ENCODE peak calls at places on chromosomes 1 and 21, in four cellular contexts. U is HepG2, T is GM12878, Y is H1. K is an unnamed sample.

GRCh38 chr1:51217101-51217500 is 19.0 kb upstream of the RNF11 start:
- DNase-seq in T (no peak), Y (no peak), U (peak; percentile 35), K (no peak)

GRCh38 chr21:32572574-32573420 is 12.5 kb downstream of the TCP10L start:
- DNase-seq in U (peak; percentile 71), T (no peak), Y (no peak), K (peak; percentile 42)

GRCh38 chr1:46524843-46525242 is 26.6 kb downstream of the KNCN start:
- DNase-seq in U (no peak), Y (no peak), T (no peak), K (no peak)

GRCh38 chr1:228007054-228007800 is 429 bp downstream of the WNT3A start:
- DNase-seq in U (no peak), Y (no peak), T (no peak), K (peak; percentile 12)

GRCh38 chr21:26684866-26685265 is 111.8 kb upstream of the CYYR1 start:
- DNase-seq in Y (no peak), T (no peak), U (no peak), K (no peak)

GRCh38 chr21:14942801-14943490 is 121.9 kb downstream of the NRIP1 start:
- DNase-seq in T (no peak), U (peak; percentile 91), Y (no peak), K (no peak)

GRCh38 chr21:15080504-15080903 is 15.7 kb upstream of the NRIP1 start:
- DNase-seq in U (no peak), T (no peak), Y (no peak), K (no peak)

GRCh38 chr1:78070758-78071157 is 25.0 kb downstream of the GIPC2 start:
- DNase-seq in Y (no peak), U (no peak), T (no peak), K (no peak)

GRCh38 chr1:150696590-150696989 is 364 bp downstream of the GOLPH3L start:
- DNase-seq in T (no peak), U (no peak), Y (no peak), K (no peak)

GRCh38 chr1:204398197-204399125 is 13.2 kb downstream of the PPP1R15B start:
- DNase-seq in Y (peak; percentile 74), U (peak; percentile 94), T (no peak), K (peak; percentile 80)

GRCh38 chr1:23616292-23616822 is 57.1 kb upstream of the ID3 start:
- DNase-seq in U (no peak), T (no peak), Y (no peak), K (peak; percentile 51)

GRCh38 chr1:39852214-39852791 is 31.0 kb downstream of the TRIT1 start:
- DNase-seq in Y (no peak), U (peak; percentile 69), T (no peak), K (no peak)

GRCh38 chr1:39130297-39130696 is 74.2 kb upstream of the MACF1 start:
- DNase-seq in U (no peak), Y (no peak), T (no peak), K (no peak)

GRCh38 chr1:86441581-86441980 is 17.6 kb downstream of the CLCA2 start:
- DNase-seq in T (no peak), Y (no peak), U (no peak), K (no peak)

GRCh38 chr1:206952182-206952581 is 5.9 kb upstream of the PIGR start:
- DNase-seq in Y (no peak), U (peak; percentile 37), T (no peak), K (no peak)

GRCh38 chr1:18949689-18950414 is 6.6 kb downstream of the IFFO2 start:
- DNase-seq in T (no peak), Y (no peak), U (peak; percentile 48), K (peak; percentile 51)

GRCh38 chr1:110185181-110185580 is 24.9 kb upstream of the KCNC4 start:
- DNase-seq in U (no peak), T (no peak), Y (no peak), K (no peak)

GRCh38 chr1:11707621-11708276 is 16.2 kb downstream of the DRAXIN start:
- DNase-seq in Y (no peak), T (no peak), U (peak; percentile 69), K (peak; percentile 88)

GRCh38 chr21:36913247-36914169 is 53.0 kb downstream of the HLCS start:
- DNase-seq in T (no peak), U (no peak), Y (no peak), K (no peak)

GRCh38 chr1:29675481-29676263 is 439.4 kb downstream of the PTPRU start:
- DNase-seq in U (no peak), T (no peak), Y (no peak), K (no peak)

GRCh38 chr1:229323885-229324553 is 18.8 kb downstream of the CCSAP start:
- DNase-seq in T (no peak), U (no peak), Y (no peak), K (no peak)

GRCh38 chr1:229319487-229319886 is 23.4 kb downstream of the CCSAP start:
- DNase-seq in T (no peak), Y (no peak), U (no peak), K (no peak)

GRCh38 chr1:229316166-229316565 is 26.7 kb downstream of the CCSAP start:
- DNase-seq in U (no peak), T (no peak), Y (no peak), K (no peak)

GRCh38 chr1:229323205-229323604 is 19.6 kb downstream of the CCSAP start:
- DNase-seq in T (no peak), Y (no peak), U (no peak), K (no peak)

GRCh38 chr1:229318056-229318455 is 24.8 kb downstream of the CCSAP start:
- DNase-seq in T (no peak), Y (no peak), U (no peak), K (no peak)
- TF ChIP-seq CBX5 in T (no peak), Y (no peak), U (no peak), K (no peak)

DNA sequence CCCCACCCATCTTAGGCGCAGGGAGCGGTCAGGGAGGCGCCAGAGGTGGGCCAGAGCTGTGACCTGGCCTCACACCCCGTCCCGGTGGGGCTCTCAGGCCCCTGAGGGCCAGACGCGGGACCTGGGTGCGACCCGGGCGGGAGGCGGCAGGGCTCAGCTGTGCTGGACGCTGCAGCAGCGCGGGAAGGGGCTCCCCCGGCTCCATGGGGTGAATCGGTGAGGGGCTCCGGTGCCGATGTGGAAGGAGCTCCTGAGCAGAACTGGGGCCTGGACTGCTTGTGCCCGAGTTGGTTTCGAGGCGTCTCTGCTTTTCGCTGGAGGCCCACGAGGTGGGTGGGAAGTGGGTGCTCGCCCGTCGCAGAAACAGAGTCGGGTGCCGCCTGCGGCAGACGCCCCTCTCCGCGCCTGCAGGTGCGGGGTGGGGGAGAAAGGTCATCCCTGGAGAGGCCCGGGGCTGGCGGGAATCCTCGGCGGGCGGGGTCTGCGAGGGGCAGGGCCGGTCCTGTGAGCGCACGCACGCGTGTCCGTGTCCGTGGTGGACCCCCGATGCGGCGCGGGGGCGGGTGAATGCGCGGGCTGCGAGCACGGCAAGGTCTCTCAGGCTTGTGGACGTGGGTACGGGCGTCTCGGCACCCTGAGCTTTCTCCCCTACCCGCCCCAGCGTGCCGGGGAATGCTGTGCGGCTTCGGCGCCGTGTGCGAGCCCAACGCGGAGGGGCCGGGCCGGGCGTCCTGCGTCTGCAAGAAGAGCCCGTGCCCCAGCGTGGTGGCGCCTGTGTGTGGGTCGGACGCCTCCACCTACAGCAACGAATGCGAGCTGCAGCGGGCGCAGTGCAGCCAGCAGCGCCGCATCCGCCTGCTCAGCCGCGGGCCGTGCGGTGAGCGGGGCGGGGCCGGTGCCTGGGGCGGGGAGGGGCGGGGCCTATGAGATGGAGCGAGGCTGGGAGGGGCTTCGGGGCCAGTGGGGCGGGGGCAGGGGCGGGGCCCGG is 20.4 kb downstream of the AGRN start:
- DNase-seq in T (no peak), U (no peak), Y (no peak), K (peak; percentile 99)
- TF ChIP-seq CBX5 in T (no peak), U (no peak), Y (no peak), K (no peak)

GRCh38 chr1:56286956-56287355 is 292.4 kb downstream of the PLPP3 start:
- DNase-seq in U (no peak), T (no peak), Y (no peak), K (no peak)
- TF ChIP-seq CBX5 in U (no peak), T (no peak), Y (no peak), K (no peak)

DNA sequence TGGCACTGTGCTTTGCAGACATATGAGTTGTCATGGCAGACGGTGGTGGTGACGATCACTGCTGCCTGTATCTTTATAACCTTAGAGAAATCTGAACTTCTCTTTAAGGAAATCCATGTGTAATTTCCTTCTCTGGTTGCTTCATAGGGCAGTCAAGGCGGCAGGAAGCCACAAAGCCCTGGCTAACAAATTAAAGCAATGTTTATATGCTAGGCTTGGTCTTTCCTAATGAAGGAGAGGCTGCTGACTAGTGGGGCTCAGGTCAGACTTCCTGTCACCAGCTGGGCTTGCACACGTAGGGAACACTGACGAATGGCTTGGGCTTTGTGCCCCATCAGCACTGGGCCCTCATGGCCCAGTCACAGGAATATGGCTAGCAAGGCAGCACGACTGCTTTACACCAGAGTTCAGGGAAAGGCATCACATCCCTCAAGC is 30.2 kb upstream of the AHCTF1 start:
- DNase-seq in U (no peak), Y (no peak), T (no peak), K (no peak)
- TF ChIP-seq CBX5 in U (no peak), Y (no peak), T (no peak), K (no peak)

DNA sequence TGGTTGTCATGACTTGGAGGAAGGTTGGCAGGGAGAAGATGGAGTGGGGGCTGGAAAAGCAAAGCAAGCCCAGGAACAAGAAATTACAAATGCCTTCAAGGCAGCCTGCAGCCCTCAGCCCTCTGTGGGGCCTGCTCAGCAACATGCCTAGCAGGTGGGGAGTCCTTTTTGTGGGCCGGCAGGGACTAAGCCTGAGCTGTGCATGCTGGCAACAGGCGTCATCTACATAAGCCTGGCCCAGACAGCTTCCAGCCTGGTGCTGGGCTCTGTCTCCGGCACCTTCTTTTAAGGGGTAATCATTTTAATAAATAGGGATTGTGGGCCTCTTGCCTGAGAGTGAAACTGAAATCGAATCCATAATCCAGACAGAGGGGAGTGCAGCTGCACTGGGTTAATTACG is 96.5 kb downstream of the DDX20 start:
- DNase-seq in T (no peak), U (no peak), Y (no peak), K (no peak)
- TF ChIP-seq CBX5 in T (no peak), U (no peak), Y (no peak), K (no peak)

DNA sequence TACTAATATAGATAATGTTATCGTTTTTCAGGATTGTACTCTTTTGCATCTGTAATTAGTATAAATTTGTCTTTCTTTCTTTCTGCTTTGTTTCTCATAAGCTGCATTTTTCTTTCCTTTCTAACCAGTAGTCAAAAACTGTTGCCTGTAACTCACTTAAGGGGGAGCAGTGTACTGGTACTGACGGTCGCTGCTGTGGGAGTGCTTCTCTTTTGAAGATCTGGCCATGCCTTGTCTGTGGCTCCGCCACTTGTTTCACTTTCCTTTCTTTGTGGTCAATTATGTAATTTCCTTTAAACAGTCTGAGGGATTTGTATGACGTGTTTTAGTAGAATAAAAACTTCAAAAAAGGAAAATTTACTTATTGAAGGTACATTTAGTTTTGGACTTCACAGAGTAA is 37.0 kb downstream of the MIA3 start:
- DNase-seq in T (peak; percentile 72), U (no peak), Y (no peak), K (no peak)
- TF ChIP-seq CBX5 in T (peak; percentile 93), U (no peak), Y (no peak), K (no peak)